ENCODE peak calls at places on chromosomes 5 and 9, in four cellular contexts. U is Calu3, A is mesothelial cell of epicardium, J is HFF-Myc. H is an unnamed sample.

GRCh38 chr9:80410106-80410505 is 838.3 kb downstream of the TLE4 start:
- DNase-seq in J (no peak), U (no peak), A (no peak), H (no peak)

GRCh38 chr9:122192261-122192875 is 32.7 kb downstream of the MORN5 start:
- DNase-seq in J (no peak), A (no peak), U (no peak), H (no peak)

GRCh38 chr9:125989090-125989501 is 241.9 kb downstream of the PBX3 start:
- DNase-seq in A (no peak), U (no peak), J (no peak), H (no peak)

GRCh38 chr5:38467353-38468040 is 88.9 kb downstream of the LIFR start:
- DNase-seq in U (no peak), A (no peak), J (no peak), H (no peak)

GRCh38 chr5:172544371-172545120 is 90.2 kb upstream of the SH3PXD2B start:
- DNase-seq in A (no peak), U (no peak), J (no peak), H (no peak)

GRCh38 chr5:104223885-104224773 is 661.5 kb upstream of the NUDT12 start:
- DNase-seq in A (no peak), J (no peak), U (no peak), H (no peak)

GRCh38 chr5:124274949-124275348 is 471.5 kb downstream of the ZNF608 start:
- DNase-seq in U (no peak), J (no peak), A (no peak), H (no peak)

GRCh38 chr5:1760656-1761452 is 38.8 kb downstream of the MRPL36 start:
- DNase-seq in J (no peak), A (peak; percentile 27), U (no peak), H (no peak)

GRCh38 chr5:181160144-181160754 is 12.9 kb downstream of the OR2V2 start:
- DNase-seq in U (no peak), J (no peak), A (no peak), H (no peak)

GRCh38 chr5:175131432-175131831 is 312.6 kb downstream of the DRD1 start:
- DNase-seq in J (no peak), U (no peak), A (no peak), H (no peak)

GRCh38 chr5:178318893-178319292 is 86.3 kb upstream of the PHYKPL start:
- DNase-seq in U (no peak), A (no peak), J (no peak), H (no peak)

GRCh38 chr5:143322931-143323330 is 80.6 kb downstream of the NR3C1 start:
- DNase-seq in U (no peak), J (no peak), A (no peak), H (no peak)

GRCh38 chr9:89496645-89497044 is 1.3 kb downstream of the SEMA4D start:
- DNase-seq in A (no peak), U (no peak), J (no peak), H (no peak)

GRCh38 chr9:82152181-82152580 is 163.6 kb downstream of the SPATA31D1 start:
- DNase-seq in A (no peak), J (no peak), U (no peak), H (no peak)

GRCh38 chr9:93898026-93898425 is 57.1 kb downstream of the BARX1 start:
- DNase-seq in U (no peak), J (no peak), A (no peak), H (no peak)

GRCh38 chr5:137146402-137146889 is 352.7 kb downstream of the SPOCK1 start:
- DNase-seq in A (no peak), J (peak; percentile 83), U (peak; percentile 69), H (peak; percentile 70)

GRCh38 chr5:114500756-114501155 is 138.9 kb downstream of the KCNN2 start:
- DNase-seq in U (no peak), J (no peak), A (no peak), H (no peak)

GRCh38 chr5:74877624-74878304 is 11.6 kb upstream of the FAM169A start:
- DNase-seq in J (no peak), A (no peak), U (no peak), H (no peak)

GRCh38 chr5:141771031-141771430 is 89.0 kb upstream of the ARAP3 start:
- DNase-seq in J (no peak), U (no peak), A (no peak), H (no peak)

GRCh38 chr5:132183723-132184122 is 43.9 kb downstream of the P4HA2 start:
- DNase-seq in J (no peak), U (no peak), A (no peak), H (no peak)

GRCh38 chr5:115470921-115471320 is 73.7 kb downstream of the FEM1C start:
- DNase-seq in U (no peak), J (no peak), A (no peak), H (no peak)

GRCh38 chr5:161089569-161089968 is 237.6 kb upstream of the ATP10B start:
- DNase-seq in U (no peak), A (no peak), J (no peak), H (no peak)

GRCh38 chr9:3936520-3937235 is 363.2 kb downstream of the GLIS3 start:
- DNase-seq in A (no peak), U (no peak), J (no peak), H (no peak)

GRCh38 chr5:135230326-135230925 is 168.6 kb downstream of the MACROH2A1 start:
- DNase-seq in A (no peak), U (no peak), J (no peak), H (no peak)

GRCh38 chr9:131179561-131180219 is 54.3 kb downstream of the NUP214 start:
- DNase-seq in J (peak; percentile 40), U (no peak), A (no peak), H (peak; percentile 85)

GRCh38 chr5:150801117-150801927 is 22.8 kb downstream of the SMIM3 start:
- DNase-seq in J (no peak), U (peak; percentile 65), A (no peak), H (no peak)

GRCh38 chr5:180636403-180637075 is 12.9 kb downstream of the FLT4 start:
- DNase-seq in J (no peak), U (no peak), A (no peak), H (no peak)

GRCh38 chr5:36904677-36905076 is 28.1 kb downstream of the NIPBL start:
- DNase-seq in A (no peak), U (no peak), J (no peak), H (no peak)

GRCh38 chr9:88583901-88584596 is 49.1 kb downstream of the NXNL2 start:
- DNase-seq in J (no peak), U (no peak), A (no peak), H (peak; percentile 70)

GRCh38 chr5:2874099-2874498 is 122.6 kb upstream of the IRX2 start:
- DNase-seq in U (no peak), J (no peak), A (no peak), H (no peak)

GRCh38 chr5:158769702-158770101 is 330.0 kb downstream of the EBF1 start:
- DNase-seq in J (no peak), U (no peak), A (no peak), H (no peak)

GRCh38 chr9:96655198-96655851 is at the start of gene PRXL2C:
- DNase-seq in A (peak; percentile 67), J (no peak), U (peak; percentile 66), H (no peak)

GRCh38 chr5:103526164-103526915 is 36.2 kb downstream of the NUDT12 start:
- DNase-seq in J (no peak), A (no peak), U (no peak), H (no peak)